ENCODE peak calls at places on chromosomes 5 and 9, in six cellular contexts. One of them, this sample, is unnamed.

GRCh38 chr9:93207326-93207814 is 23.4 kb downstream of the WNK2 start:
- DNase-seq in fibroblast of lung: peak; percentile 51
- DNase-seq in G401: peak; percentile 93
- DNase-seq in IMR-90: peak; percentile 11
- DNase-seq in pancreas: peak; percentile 21
- DNase-seq in A549: no peak
- DNase-seq in this sample: no peak

GRCh38 chr5:13212843-13213242 is 731.6 kb downstream of the DNAH5 start:
- DNase-seq in A549: no peak
- DNase-seq in G401: no peak
- DNase-seq in fibroblast of lung: no peak
- DNase-seq in pancreas: no peak
- DNase-seq in IMR-90: no peak
- DNase-seq in this sample: no peak

GRCh38 chr9:137077010-137077747 is at the start of gene UAP1L1:
- DNase-seq in pancreas: peak; percentile 63
- DNase-seq in fibroblast of lung: peak; percentile 60
- DNase-seq in A549: no peak
- DNase-seq in G401: no peak
- DNase-seq in IMR-90: peak; percentile 42
- DNase-seq in this sample: peak; percentile 64

GRCh38 chr5:76175821-76176403 is 92.7 kb downstream of the SV2C start:
- DNase-seq in pancreas: no peak
- DNase-seq in A549: no peak
- DNase-seq in fibroblast of lung: no peak
- DNase-seq in IMR-90: no peak
- DNase-seq in G401: no peak
- DNase-seq in this sample: no peak

GRCh38 chr9:110875275-110875674 is 163.0 kb downstream of the LPAR1 start:
- DNase-seq in IMR-90: no peak
- DNase-seq in fibroblast of lung: no peak
- DNase-seq in G401: no peak
- DNase-seq in pancreas: no peak
- DNase-seq in A549: no peak
- DNase-seq in this sample: no peak

GRCh38 chr5:169583101-169583423 is 511 bp upstream of the SPDL1 start:
- DNase-seq in G401: no peak
- DNase-seq in IMR-90: no peak
- DNase-seq in fibroblast of lung: no peak
- DNase-seq in pancreas: no peak
- DNase-seq in A549: no peak
- DNase-seq in this sample: no peak

GRCh38 chr9:137074657-137075274 is 2.6 kb upstream of the UAP1L1 start:
- DNase-seq in fibroblast of lung: no peak
- DNase-seq in A549: no peak
- DNase-seq in IMR-90: no peak
- DNase-seq in pancreas: no peak
- DNase-seq in G401: no peak
- DNase-seq in this sample: no peak

GRCh38 chr5:1719860-1720259 is 79.8 kb downstream of the MRPL36 start:
- DNase-seq in IMR-90: no peak
- DNase-seq in pancreas: no peak
- DNase-seq in A549: no peak
- DNase-seq in G401: no peak
- DNase-seq in fibroblast of lung: no peak
- DNase-seq in this sample: no peak

GRCh38 chr5:76236684-76237083 is 153.5 kb downstream of the SV2C start:
- DNase-seq in IMR-90: no peak
- DNase-seq in A549: no peak
- DNase-seq in pancreas: no peak
- DNase-seq in fibroblast of lung: no peak
- DNase-seq in G401: no peak
- DNase-seq in this sample: no peak

GRCh38 chr5:124783794-124784193 is 37.4 kb upstream of the ZNF608 start:
- DNase-seq in pancreas: no peak
- DNase-seq in fibroblast of lung: peak; percentile 76
- DNase-seq in IMR-90: peak; percentile 16
- DNase-seq in G401: no peak
- DNase-seq in A549: no peak
- DNase-seq in this sample: no peak

GRCh38 chr9:90773593-90773992 is 28.0 kb upstream of the SYK start:
- DNase-seq in A549: no peak
- DNase-seq in pancreas: no peak
- DNase-seq in IMR-90: no peak
- DNase-seq in G401: no peak
- DNase-seq in fibroblast of lung: no peak
- DNase-seq in this sample: peak; percentile 31

GRCh38 chr9:121393318-121393717 is 23.3 kb upstream of the STOM start:
- DNase-seq in IMR-90: peak; percentile 39
- DNase-seq in A549: no peak
- DNase-seq in G401: no peak
- DNase-seq in fibroblast of lung: no peak
- DNase-seq in pancreas: no peak
- DNase-seq in this sample: no peak

GRCh38 chr5:93717162-93717561 is 24.2 kb downstream of the POU5F2 start:
- DNase-seq in A549: no peak
- DNase-seq in G401: no peak
- DNase-seq in fibroblast of lung: peak; percentile 62
- DNase-seq in IMR-90: peak; percentile 28
- DNase-seq in pancreas: no peak
- DNase-seq in this sample: no peak

GRCh38 chr9:88947581-88948573 is 43.4 kb upstream of the S1PR3 start:
- DNase-seq in G401: no peak
- DNase-seq in pancreas: no peak
- DNase-seq in IMR-90: peak; percentile 86
- DNase-seq in fibroblast of lung: peak; percentile 63
- DNase-seq in A549: no peak
- DNase-seq in this sample: no peak

GRCh38 chr5:31987985-31988710 is 186.0 kb downstream of the GOLPH3 start:
- DNase-seq in A549: peak; percentile 26
- DNase-seq in IMR-90: peak; percentile 97
- DNase-seq in G401: no peak
- DNase-seq in pancreas: no peak
- DNase-seq in fibroblast of lung: peak; percentile 90
- DNase-seq in this sample: no peak

GRCh38 chr5:90488791-90489190 is 14.1 kb downstream of the POLR3G start:
- DNase-seq in A549: no peak
- DNase-seq in fibroblast of lung: no peak
- DNase-seq in IMR-90: peak; percentile 65
- DNase-seq in G401: no peak
- DNase-seq in pancreas: no peak
- DNase-seq in this sample: no peak

GRCh38 chr9:37430841-37431597 is 8.5 kb downstream of the GRHPR start:
- DNase-seq in IMR-90: no peak
- DNase-seq in pancreas: no peak
- DNase-seq in A549: no peak
- DNase-seq in G401: peak; percentile 25
- DNase-seq in fibroblast of lung: no peak
- DNase-seq in this sample: no peak

GRCh38 chr5:173301695-173302545 is 26.3 kb downstream of the STC2 start:
- DNase-seq in A549: no peak
- DNase-seq in pancreas: no peak
- DNase-seq in G401: no peak
- DNase-seq in fibroblast of lung: peak; percentile 40
- DNase-seq in IMR-90: no peak
- DNase-seq in this sample: no peak

GRCh38 chr5:171342362-171343111 is 33.5 kb downstream of the TLX3 start:
- DNase-seq in G401: peak; percentile 81
- DNase-seq in fibroblast of lung: peak; percentile 74
- DNase-seq in IMR-90: peak; percentile 71
- DNase-seq in A549: peak; percentile 40
- DNase-seq in pancreas: peak; percentile 17
- DNase-seq in this sample: peak; percentile 79

GRCh38 chr9:124686918-124687317 is 84.2 kb downstream of the NR6A1 start:
- DNase-seq in A549: no peak
- DNase-seq in IMR-90: no peak
- DNase-seq in G401: no peak
- DNase-seq in pancreas: no peak
- DNase-seq in fibroblast of lung: no peak
- DNase-seq in this sample: no peak

GRCh38 chr9:26054600-26055516 is 376.6 kb upstream of the TUSC1 start:
- DNase-seq in G401: no peak
- DNase-seq in fibroblast of lung: no peak
- DNase-seq in A549: no peak
- DNase-seq in pancreas: no peak
- DNase-seq in IMR-90: no peak
- DNase-seq in this sample: no peak

GRCh38 chr9:133670466-133670865 is 34.3 kb downstream of the DBH start:
- DNase-seq in A549: no peak
- DNase-seq in pancreas: no peak
- DNase-seq in fibroblast of lung: no peak
- DNase-seq in G401: no peak
- DNase-seq in IMR-90: no peak
- DNase-seq in this sample: no peak

GRCh38 chr9:132630116-132630515 is 39.7 kb downstream of the DDX31 start:
- DNase-seq in A549: no peak
- DNase-seq in IMR-90: no peak
- DNase-seq in G401: peak; percentile 72
- DNase-seq in fibroblast of lung: no peak
- DNase-seq in pancreas: no peak
- DNase-seq in this sample: no peak

GRCh38 chr5:142475102-142475501 is 150.3 kb upstream of the SPRY4 start:
- DNase-seq in IMR-90: no peak
- DNase-seq in fibroblast of lung: no peak
- DNase-seq in pancreas: no peak
- DNase-seq in G401: no peak
- DNase-seq in A549: no peak
- DNase-seq in this sample: no peak

GRCh38 chr9:104776787-104777186 is 12.9 kb downstream of the NIPSNAP3B start:
- DNase-seq in pancreas: no peak
- DNase-seq in IMR-90: peak; percentile 34
- DNase-seq in A549: no peak
- DNase-seq in G401: no peak
- DNase-seq in fibroblast of lung: no peak
- DNase-seq in this sample: no peak

GRCh38 chr9:70006299-70006698 is 37.3 kb upstream of the MAMDC2 start:
- DNase-seq in fibroblast of lung: peak; percentile 72
- DNase-seq in pancreas: no peak
- DNase-seq in IMR-90: peak; percentile 25
- DNase-seq in A549: no peak
- DNase-seq in G401: no peak
- DNase-seq in this sample: no peak